ENCODE peak calls at places on chromosome 19, in six cellular contexts. P, Q, B, H, D and M are unnamed samples.

GRCh38 chr19:290539-291521 is at the start of gene PLPP2:
- DNase-seq in B (peak), D (no peak), Q (peak), P (peak), H (peak), M (peak)

GRCh38 chr19:33303791-33304759 is 1.7 kb upstream of the CEBPA start:
- DNase-seq in H (peak), Q (peak), D (peak), P (peak), B (no peak), M (peak)

GRCh38 chr19:48368942-48369341 is 4.8 kb downstream of the SYNGR4 start:
- DNase-seq in P (no peak), B (no peak), D (no peak), H (no peak), Q (no peak), M (peak)

GRCh38 chr19:51251453-51251790 is 542 bp downstream of the SIGLECL1 start:
- DNase-seq in H (no peak), P (no peak), D (no peak), B (no peak), Q (no peak), M (no peak)

GRCh38 chr19:48190288-48191284 is 20.1 kb downstream of the ZSWIM9 start:
- DNase-seq in P (peak), D (no peak), H (no peak), Q (no peak), B (peak), M (peak)

GRCh38 chr19:55283548-55284393 is at the start of gene BRSK1:
- DNase-seq in P (peak), H (no peak), D (no peak), Q (no peak), B (peak), M (peak)

GRCh38 chr19:1935484-1936208 is 5.3 kb upstream of the CSNK1G2 start:
- DNase-seq in P (no peak), H (no peak), D (peak), B (peak), Q (no peak), M (no peak)

GRCh38 chr19:7625763-7626372 is 3.5 kb downstream of the XAB2 start:
- DNase-seq in Q (peak), P (no peak), B (no peak), H (no peak), D (no peak), M (no peak)

GRCh38 chr19:58569191-58569942 is 3.8 kb downstream of the MZF1 start:
- DNase-seq in H (peak), Q (no peak), D (peak), P (no peak), B (no peak), M (peak)

GRCh38 chr19:5339950-5340636 is 519 bp downstream of the PTPRS start:
- DNase-seq in P (no peak), D (no peak), H (no peak), Q (peak), B (peak), M (no peak)

GRCh38 chr19:10760268-10760944 is 42.5 kb downstream of the DNM2 start:
- DNase-seq in H (no peak), D (no peak), B (no peak), Q (no peak), P (no peak), M (peak)

GRCh38 chr19:7545295-7545694 is 9.8 kb downstream of the PNPLA6 start:
- DNase-seq in P (no peak), H (no peak), D (no peak), B (no peak), Q (no peak), M (no peak)

GRCh38 chr19:7864719-7865074 is 9.5 kb downstream of the PRR36 start:
- DNase-seq in H (no peak), D (no peak), Q (peak), B (no peak), P (no peak), M (no peak)

GRCh38 chr19:51602189-51602854 is 27.9 kb downstream of the SIGLEC5 start:
- DNase-seq in P (no peak), Q (no peak), B (peak), H (no peak), D (no peak), M (peak)

GRCh38 chr19:30225615-30226463 is 146.3 kb upstream of the ZNF536 start:
- DNase-seq in Q (peak), H (no peak), B (peak), P (no peak), D (no peak), M (no peak)

GRCh38 chr19:30646806-30647205 is 274.6 kb downstream of the ZNF536 start:
- DNase-seq in P (no peak), H (no peak), Q (no peak), D (no peak), B (no peak), M (no peak)

GRCh38 chr19:45075215-45076028 is 856 bp downstream of the ZNF296 start:
- DNase-seq in B (peak), H (peak), D (peak), Q (peak), P (peak), M (peak)

GRCh38 chr19:28281676-28282075 is 931.3 kb downstream of the UQCRFS1 start:
- DNase-seq in B (no peak), Q (no peak), H (no peak), P (no peak), D (no peak), M (no peak)

GRCh38 chr19:9011875-9012274 is 1.7 kb upstream of the MUC16 start:
- DNase-seq in D (no peak), B (no peak), P (no peak), H (no peak), Q (no peak), M (no peak)

GRCh38 chr19:45361608-45362007 is 8.8 kb downstream of the ERCC2 start:
- DNase-seq in Q (no peak), D (no peak), B (no peak), P (no peak), H (no peak), M (no peak)

GRCh38 chr19:2964874-2965273 is 12.5 kb upstream of the TLE6 start:
- DNase-seq in P (no peak), H (no peak), D (no peak), B (no peak), Q (no peak), M (no peak)

GRCh38 chr19:52331757-52332156 is 4.3 kb upstream of the ZNF610 start:
- DNase-seq in B (no peak), Q (no peak), H (no peak), P (no peak), D (no peak), M (no peak)

GRCh38 chr19:57123882-57124281 is 4.1 kb downstream of the USP29 start:
- DNase-seq in P (no peak), D (no peak), Q (no peak), H (no peak), B (no peak), M (no peak)

GRCh38 chr19:32876919-32877285 is 7.3 kb upstream of the SLC7A9 start:
- DNase-seq in P (no peak), B (no peak), H (no peak), D (peak), Q (peak), M (peak)

GRCh38 chr19:39024875-39025641 is 7.3 kb downstream of the FBXO27 start:
- DNase-seq in Q (no peak), B (no peak), P (no peak), D (no peak), H (no peak), M (no peak)

GRCh38 chr19:30219682-30220081 is 152.5 kb upstream of the ZNF536 start:
- DNase-seq in H (no peak), D (no peak), B (no peak), P (no peak), Q (no peak), M (no peak)

GRCh38 chr19:3243851-3244700 is 19.6 kb downstream of the CELF5 start:
- DNase-seq in Q (no peak), H (no peak), D (no peak), P (peak), B (peak), M (peak)

GRCh38 chr19:7699422-7700127 is 2.4 kb downstream of the FCER2 start:
- DNase-seq in B (no peak), D (no peak), Q (no peak), H (no peak), P (no peak), M (no peak)

GRCh38 chr19:11781295-11782057 is 14.7 kb downstream of the ZNF441 start:
- DNase-seq in P (no peak), D (no peak), H (no peak), Q (no peak), B (no peak), M (no peak)

GRCh38 chr19:12806242-12807131 is at the start of gene RNASEH2A:
- DNase-seq in D (peak), P (peak), H (peak), B (peak), Q (peak), M (peak)

GRCh38 chr19:58001895-58002369 is 688 bp downstream of the ZNF606 start:
- DNase-seq in Q (no peak), P (no peak), H (no peak), D (no peak), B (no peak), M (peak)

GRCh38 chr19:45424191-45425058 is 708 bp upstream of the ERCC1 start:
- DNase-seq in B (peak), Q (peak), H (no peak), D (peak), P (peak), M (peak)

GRCh38 chr19:45403272-45403671 is 1.6 kb downstream of the PPP1R13L start:
- DNase-seq in H (no peak), P (no peak), D (no peak), Q (no peak), B (no peak), M (no peak)

GRCh38 chr19:44745887-44746600 is 2.5 kb upstream of the BCL3 start:
- DNase-seq in P (no peak), D (no peak), H (no peak), B (no peak), Q (no peak), M (no peak)

DNA sequence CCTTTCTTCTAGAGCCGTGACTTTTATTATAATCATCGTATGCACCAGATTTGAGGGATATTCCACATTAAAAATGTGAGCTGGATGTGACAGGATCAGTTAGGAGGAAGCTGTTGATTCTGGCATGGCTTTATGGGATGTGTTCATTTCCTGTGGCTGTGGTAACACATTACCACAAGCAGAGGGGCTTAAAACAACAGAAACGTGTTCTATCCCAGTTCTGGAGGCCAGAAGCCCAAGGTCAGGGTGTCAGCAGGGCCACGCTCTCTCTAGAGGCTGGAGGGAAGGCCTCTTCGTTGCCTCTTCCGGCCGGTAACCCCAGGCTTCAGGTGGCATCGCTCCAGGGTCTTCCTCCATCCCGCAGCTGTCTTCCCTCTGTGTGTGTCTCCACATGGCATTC is 14.5 kb downstream of the MED25 start:
- DNase-seq in P (no peak), D (no peak), B (no peak), Q (no peak), H (no peak), M (no peak)
- TF ChIP-seq POLR2AphosphoS5 in P (no peak), D (no peak), B (no peak), Q (no peak), H (no peak), M (no peak)

GRCh38 chr19:40443930-40444180 is 280 bp downstream of the SERTAD3 start:
- DNase-seq in D (no peak), B (peak), H (no peak), P (no peak), Q (no peak), M (no peak)

GRCh38 chr19:40444181-40445005 is at the start of gene SERTAD3:
- DNase-seq in H (peak), Q (peak), P (peak), D (peak), B (peak), M (peak)

GRCh38 chr19:40441719-40442253 is 2.3 kb downstream of the SERTAD3 start:
- DNase-seq in H (no peak), Q (peak), D (peak), P (no peak), B (no peak), M (no peak)

GRCh38 chr19:40443131-40443929 is 805 bp downstream of the SERTAD3 start:
- DNase-seq in D (peak), B (peak), Q (peak), H (peak), P (peak), M (peak)

GRCh38 chr19:40442328-40443130 is 1.6 kb downstream of the SERTAD3 start:
- DNase-seq in B (peak), D (no peak), H (no peak), P (no peak), Q (no peak), M (peak)
- H3K27ac ChIP-seq in B (peak), D (peak), H (peak), P (peak), Q (peak), M (peak)

GRCh38 chr19:42474743-42475142 is 32.0 kb upstream of the CXCL17 start:
- DNase-seq in B (no peak), P (no peak), H (no peak), Q (no peak), D (no peak), M (no peak)
- H3K4me3 ChIP-seq in B (no peak), P (no peak), H (no peak), Q (no peak), D (no peak), M (no peak)

GRCh38 chr19:35637165-35637564 is 4.4 kb upstream of the ETV2 start:
- DNase-seq in Q (peak), B (no peak), D (no peak), P (no peak), H (no peak), M (no peak)
- TF ChIP-seq POLR2AphosphoS5 in Q (no peak), B (no peak), D (peak), P (no peak), H (no peak), M (no peak)

DNA sequence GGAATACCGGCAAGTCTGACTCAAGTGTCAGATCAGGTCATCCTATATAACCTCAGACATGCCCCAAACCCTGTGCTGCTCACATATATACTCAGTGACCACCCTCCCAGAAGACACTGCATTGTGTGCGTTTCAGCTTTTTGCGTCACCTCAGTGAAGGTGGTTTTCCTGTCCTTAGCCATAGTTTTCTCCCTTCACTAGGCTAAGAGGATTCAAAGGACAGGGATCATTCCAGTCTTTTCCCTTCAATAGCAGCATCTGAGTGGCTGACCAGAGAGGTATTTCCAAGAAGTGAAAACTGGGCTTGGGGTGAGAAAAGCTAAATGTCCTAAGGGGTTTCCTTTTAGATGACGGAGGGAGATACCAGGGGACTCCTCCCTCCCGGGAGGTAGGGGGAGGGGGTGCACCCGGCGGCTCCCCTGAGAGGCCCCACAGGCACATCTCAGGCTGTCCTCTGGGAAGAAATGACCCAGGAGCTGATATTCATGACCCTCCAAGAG is 12.7 kb upstream of the OR10H1 start:
- DNase-seq in H (no peak), Q (no peak), B (no peak), P (no peak), D (no peak), M (no peak)
- H3K27ac ChIP-seq in H (no peak), Q (no peak), B (no peak), P (no peak), D (no peak), M (no peak)

GRCh38 chr19:19661141-19661674 is 2.3 kb downstream of the ATP13A1 start:
- DNase-seq in D (no peak), H (no peak), B (no peak), Q (peak), P (no peak), M (no peak)
- H3K4me3 ChIP-seq in D (peak), H (peak), B (no peak), Q (no peak), P (peak), M (no peak)

GRCh38 chr19:21264416-21264815 is 64.8 kb downstream of the ZNF708 start:
- DNase-seq in Q (peak), D (no peak), H (no peak), B (no peak), P (no peak), M (no peak)
- TF ChIP-seq POLR2AphosphoS5 in Q (no peak), D (no peak), H (no peak), B (no peak), P (no peak), M (no peak)

DNA sequence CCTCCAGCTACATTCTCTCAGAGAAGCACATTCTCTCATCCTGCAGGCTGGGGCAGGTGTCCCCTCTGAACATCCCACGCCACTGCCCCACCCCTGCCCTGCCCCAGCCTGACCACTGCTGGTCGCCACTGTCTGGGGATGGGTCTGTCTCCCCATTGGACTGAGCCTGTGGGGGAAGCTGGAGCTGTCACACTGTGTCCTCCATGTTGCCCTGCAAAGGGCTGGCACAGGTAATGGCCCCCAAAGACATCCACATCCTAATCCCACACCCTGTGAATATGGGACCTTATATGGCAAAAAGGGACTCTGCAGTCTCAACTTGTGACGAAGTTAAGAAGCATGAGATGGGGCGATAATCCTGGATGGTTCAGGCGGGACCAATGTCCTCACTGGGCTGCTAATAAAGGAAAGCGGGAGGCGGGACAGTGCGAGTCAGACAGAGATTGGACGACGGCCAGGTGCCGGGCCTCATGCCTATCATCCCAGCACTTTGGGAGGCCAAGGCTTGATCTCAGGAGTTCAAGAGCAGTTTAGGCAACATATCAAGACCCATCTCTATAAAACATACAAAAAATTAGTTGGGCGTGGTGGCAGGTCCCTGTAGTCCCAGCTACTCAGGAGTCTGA is 9.1 kb downstream of the AP2S1 start:
- DNase-seq in P (peak), H (no peak), B (no peak), D (no peak), Q (no peak), M (peak)
- H3K27ac ChIP-seq in P (peak), H (peak), B (no peak), D (peak), Q (peak), M (peak)